ENCODE peak calls at places on chromosomes 7 and 10, in nine cellular contexts. S is GM06990; U is activated CD4-positive, alpha-beta T cell treated with anti-CD3 and anti-CD28 coated beads, Interleukin-2, amount 10 ng/mL, durations not matched to agents 7 days and 5 days; W is NCI-H1092; X is RWPE1; T is NCI-H2029 treated with DMSO at 0.1 percent for 48 hours; Z is thoracic aorta; D is GM04504; J is stimulated activated CD8-positive, alpha-beta memory T cell treated with anti-CD3 and anti-CD28 coated beads, Interleukin-4, amount 100 ng/mL, for 1 hour. N is an unnamed sample.

GRCh38 chr7:24406053-24406561 is 122.1 kb downstream of the NPY start:
- DNase-seq in S (no peak), U (no peak), W (no peak), X (peak), T (no peak), Z (no peak), D (no peak), J (no peak), N (no peak)

GRCh38 chr7:3028071-3028766 is 15.4 kb downstream of the CARD11 start:
- DNase-seq in S (no peak), U (no peak), W (no peak), X (peak), T (no peak), Z (peak), D (no peak), J (no peak), N (no peak)

GRCh38 chr7:127754457-127754856 is 102.5 kb downstream of the SND1 start:
- DNase-seq in S (no peak), U (no peak), W (no peak), X (no peak), T (no peak), Z (no peak), D (no peak), J (no peak), N (no peak)

GRCh38 chr7:50962962-50963374 is 180.3 kb upstream of the GRB10 start:
- DNase-seq in S (no peak), U (no peak), W (peak), X (peak), T (peak), Z (no peak), D (peak), J (no peak), N (peak)

GRCh38 chr10:11026761-11027160 is 9.1 kb downstream of the CELF2 start:
- DNase-seq in S (no peak), U (no peak), W (no peak), X (no peak), T (no peak), Z (no peak), D (no peak), J (no peak), N (no peak)

GRCh38 chr10:19231034-19231433 is 182.4 kb downstream of the MALRD1 start:
- DNase-seq in S (no peak), U (no peak), W (no peak), X (no peak), T (no peak), Z (no peak), D (no peak), J (no peak), N (no peak)

GRCh38 chr7:122013070-122013469 is 131.0 kb downstream of the AASS start:
- DNase-seq in S (no peak), U (no peak), W (no peak), X (no peak), T (no peak), Z (no peak), D (no peak), J (no peak), N (no peak)

GRCh38 chr7:102075126-102075525 is 211.5 kb upstream of the SH2B2 start:
- DNase-seq in S (no peak), U (no peak), W (no peak), X (no peak), T (no peak), Z (no peak), D (no peak), J (no peak), N (no peak)

GRCh38 chr10:8242295-8242872 is 187.9 kb downstream of the GATA3 start:
- DNase-seq in S (no peak), U (no peak), W (no peak), X (no peak), T (no peak), Z (no peak), D (no peak), J (no peak), N (no peak)

GRCh38 chr7:156156734-156157408 is 344.6 kb upstream of the SHH start:
- DNase-seq in S (no peak), U (no peak), W (peak), X (peak), T (no peak), Z (no peak), D (no peak), J (no peak), N (peak)

GRCh38 chr7:127034171-127034806 is 218.5 kb downstream of the GRM8 start:
- DNase-seq in S (no peak), U (no peak), W (no peak), X (no peak), T (peak), Z (no peak), D (no peak), J (no peak), N (no peak)

GRCh38 chr10:34522542-34522941 is 292.6 kb downstream of the PARD3 start:
- DNase-seq in S (no peak), U (peak), W (no peak), X (no peak), T (no peak), Z (no peak), D (no peak), J (no peak), N (peak)

GRCh38 chr10:110647136-110647430 is 2.9 kb downstream of the RBM20 start:
- DNase-seq in S (no peak), U (no peak), W (no peak), X (no peak), T (no peak), Z (no peak), D (no peak), J (no peak), N (no peak)

GRCh38 chr7:143384741-143385631 is 3.8 kb downstream of the ZYX start:
- DNase-seq in S (no peak), U (no peak), W (no peak), X (no peak), T (no peak), Z (no peak), D (no peak), J (no peak), N (no peak)

GRCh38 chr7:151451626-151452025 is 11.7 kb upstream of the CRYGN start:
- DNase-seq in S (no peak), U (no peak), W (no peak), X (no peak), T (no peak), Z (no peak), D (no peak), J (no peak), N (no peak)

GRCh38 chr7:111132833-111133232 is 41.9 kb downstream of the LRRN3 start:
- DNase-seq in S (no peak), U (no peak), W (no peak), X (no peak), T (no peak), Z (no peak), D (no peak), J (no peak), N (no peak)

GRCh38 chr7:44063894-44064651 is 1.3 kb downstream of the PGAM2 start:
- DNase-seq in S (no peak), U (no peak), W (no peak), X (no peak), T (no peak), Z (no peak), D (no peak), J (no peak), N (no peak)

GRCh38 chr10:105241254-105241653 is 600.2 kb downstream of the SORCS3 start:
- DNase-seq in S (no peak), U (no peak), W (no peak), X (no peak), T (no peak), Z (no peak), D (no peak), J (no peak), N (no peak)

GRCh38 chr7:116258734-116259133 is 48.4 kb downstream of the TES start:
- DNase-seq in S (no peak), U (peak), W (peak), X (peak), T (no peak), Z (no peak), D (peak), J (no peak), N (peak)

GRCh38 chr10:112958275-112958995 is 8.4 kb downstream of the TCF7L2 start:
- DNase-seq in S (no peak), U (no peak), W (no peak), X (peak), T (no peak), Z (no peak), D (peak), J (no peak), N (no peak)

GRCh38 chr7:55104707-55105433 is 86.1 kb downstream of the EGFR start:
- DNase-seq in S (no peak), U (no peak), W (no peak), X (no peak), T (no peak), Z (no peak), D (no peak), J (no peak), N (no peak)

GRCh38 chr10:131905279-131905595 is 4.4 kb downstream of the PPP2R2D start:
- DNase-seq in S (no peak), U (no peak), W (no peak), X (no peak), T (no peak), Z (no peak), D (no peak), J (no peak), N (no peak)

GRCh38 chr10:132516771-132517725 is 20.5 kb upstream of the INPP5A start:
- DNase-seq in S (no peak), U (no peak), W (no peak), X (peak), T (no peak), Z (peak), D (peak), J (no peak), N (no peak)

GRCh38 chr10:89332092-89332633 is 4.4 kb downstream of the IFIT3 start:
- DNase-seq in S (peak), U (peak), W (no peak), X (peak), T (no peak), Z (no peak), D (peak), J (no peak), N (no peak)

GRCh38 chr10:44673245-44673999 is 237.7 kb upstream of the TMEM72 start:
- DNase-seq in S (no peak), U (no peak), W (no peak), X (no peak), T (peak), Z (no peak), D (no peak), J (no peak), N (no peak)

GRCh38 chr7:5139998-5140397 is 50.0 kb upstream of the WIPI2 start:
- DNase-seq in S (no peak), U (peak), W (peak), X (no peak), T (no peak), Z (no peak), D (no peak), J (no peak), N (peak)

GRCh38 chr10:35565602-35566061 is 39.5 kb upstream of the GJD4 start:
- DNase-seq in S (no peak), U (no peak), W (no peak), X (no peak), T (no peak), Z (no peak), D (no peak), J (no peak), N (no peak)

GRCh38 chr7:5442757-5443305 is 19.2 kb upstream of the TNRC18 start:
- DNase-seq in S (no peak), U (no peak), W (no peak), X (no peak), T (no peak), Z (no peak), D (no peak), J (no peak), N (no peak)

GRCh38 chr7:134356421-134356936 is 39.7 kb upstream of the SLC35B4 start:
- DNase-seq in S (no peak), U (no peak), W (no peak), X (no peak), T (no peak), Z (no peak), D (no peak), J (no peak), N (no peak)

GRCh38 chr7:299628-300027 is 9.7 kb downstream of the FOXL3 start:
- DNase-seq in S (no peak), U (no peak), W (no peak), X (no peak), T (no peak), Z (no peak), D (no peak), J (no peak), N (no peak)

GRCh38 chr10:89427629-89428028 is 13.3 kb downstream of the IFIT5 start:
- DNase-seq in S (no peak), U (no peak), W (no peak), X (peak), T (no peak), Z (no peak), D (peak), J (no peak), N (no peak)

GRCh38 chr7:7867835-7868234 is 100.8 kb upstream of the GLCCI1 start:
- DNase-seq in S (no peak), U (no peak), W (no peak), X (no peak), T (no peak), Z (no peak), D (no peak), J (no peak), N (no peak)

GRCh38 chr7:33130184-33130583 is 820 bp downstream of the BBS9 start:
- DNase-seq in S (no peak), U (peak), W (no peak), X (no peak), T (no peak), Z (no peak), D (no peak), J (no peak), N (no peak)

GRCh38 chr7:71615017-71615416 is 483.1 kb downstream of the GALNT17 start:
- DNase-seq in S (no peak), U (no peak), W (no peak), X (no peak), T (no peak), Z (peak), D (no peak), J (no peak), N (no peak)

N was measured in SW 1271.